ENCODE peak calls at places on chromosomes 2 and 18, in five cellular contexts. One of them, this sample, is unnamed.
A peak's percentile ranks its signal among the peaks of the same experiment; 100 is the strongest.

GRCh38 chr2:79511320-79511951 is 1.4 kb upstream of the CTNNA2 start:
- DNase-seq in Panc1: no peak
- DNase-seq in fibroblast of lung: peak; percentile 52
- DNase-seq in dorsolateral prefrontal cortex: no peak
- DNase-seq in glutamatergic neuron: no peak
- DNase-seq in this sample: peak; percentile 80

GRCh38 chr18:26133652-26134051 is at the start of gene PSMA8:
- DNase-seq in glutamatergic neuron: no peak
- DNase-seq in fibroblast of lung: no peak
- DNase-seq in dorsolateral prefrontal cortex: no peak
- DNase-seq in Panc1: no peak
- DNase-seq in this sample: no peak

GRCh38 chr2:132668189-132668833 is 1.7 kb downstream of the LYPD1 start:
- DNase-seq in fibroblast of lung: no peak
- DNase-seq in Panc1: no peak
- DNase-seq in glutamatergic neuron: peak; percentile 83
- DNase-seq in dorsolateral prefrontal cortex: no peak
- DNase-seq in this sample: no peak

GRCh38 chr2:196068271-196069209 is at the start of gene DNAH7:
- DNase-seq in fibroblast of lung: peak; percentile 90
- DNase-seq in Panc1: peak; percentile 65
- DNase-seq in dorsolateral prefrontal cortex: peak; percentile 82
- DNase-seq in glutamatergic neuron: peak; percentile 91
- DNase-seq in this sample: peak; percentile 59

GRCh38 chr2:84717302-84717701 is 163.6 kb downstream of the TRABD2A start:
- DNase-seq in Panc1: no peak
- DNase-seq in dorsolateral prefrontal cortex: no peak
- DNase-seq in glutamatergic neuron: no peak
- DNase-seq in fibroblast of lung: no peak
- DNase-seq in this sample: no peak

GRCh38 chr2:118604831-118605230 is 242.6 kb downstream of the EN1 start:
- DNase-seq in dorsolateral prefrontal cortex: no peak
- DNase-seq in Panc1: no peak
- DNase-seq in fibroblast of lung: no peak
- DNase-seq in glutamatergic neuron: no peak
- DNase-seq in this sample: no peak

GRCh38 chr2:67378555-67378954 is 18.6 kb upstream of the ETAA1 start:
- DNase-seq in glutamatergic neuron: no peak
- DNase-seq in Panc1: no peak
- DNase-seq in fibroblast of lung: no peak
- DNase-seq in dorsolateral prefrontal cortex: no peak
- DNase-seq in this sample: no peak

GRCh38 chr2:18605115-18605514 is 15.7 kb upstream of the NT5C1B start:
- DNase-seq in glutamatergic neuron: no peak
- DNase-seq in fibroblast of lung: no peak
- DNase-seq in dorsolateral prefrontal cortex: no peak
- DNase-seq in Panc1: no peak
- DNase-seq in this sample: no peak

GRCh38 chr2:121172456-121172855 is 112.5 kb downstream of the TFCP2L1 start:
- DNase-seq in Panc1: no peak
- DNase-seq in glutamatergic neuron: no peak
- DNase-seq in dorsolateral prefrontal cortex: no peak
- DNase-seq in fibroblast of lung: no peak
- DNase-seq in this sample: no peak

GRCh38 chr2:149082781-149083180 is 44.3 kb downstream of the LYPD6B start:
- DNase-seq in glutamatergic neuron: no peak
- DNase-seq in Panc1: no peak
- DNase-seq in dorsolateral prefrontal cortex: no peak
- DNase-seq in fibroblast of lung: no peak
- DNase-seq in this sample: no peak

GRCh38 chr2:197613509-197613987 is 61.8 kb downstream of the RFTN2 start:
- DNase-seq in fibroblast of lung: peak; percentile 92
- DNase-seq in dorsolateral prefrontal cortex: no peak
- DNase-seq in glutamatergic neuron: no peak
- DNase-seq in Panc1: no peak
- DNase-seq in this sample: no peak

GRCh38 chr2:235229236-235229635 is 264.6 kb upstream of the AGAP1 start:
- DNase-seq in Panc1: no peak
- DNase-seq in glutamatergic neuron: no peak
- DNase-seq in dorsolateral prefrontal cortex: no peak
- DNase-seq in fibroblast of lung: no peak
- DNase-seq in this sample: no peak

GRCh38 chr18:9055185-9055584 is 47.3 kb upstream of the NDUFV2 start:
- DNase-seq in dorsolateral prefrontal cortex: no peak
- DNase-seq in fibroblast of lung: peak; percentile 85
- DNase-seq in Panc1: peak; percentile 22
- DNase-seq in glutamatergic neuron: no peak
- DNase-seq in this sample: peak; percentile 89

GRCh38 chr2:105769504-105769903 is 24.8 kb downstream of the NCK2 start:
- DNase-seq in Panc1: no peak
- DNase-seq in fibroblast of lung: no peak
- DNase-seq in dorsolateral prefrontal cortex: no peak
- DNase-seq in glutamatergic neuron: peak; percentile 58
- DNase-seq in this sample: no peak
- TF ChIP-seq CTCF in Panc1: no peak
- TF ChIP-seq CTCF in fibroblast of lung: peak; percentile 10
- TF ChIP-seq CTCF in dorsolateral prefrontal cortex: no peak
- TF ChIP-seq CTCF in glutamatergic neuron: peak; percentile 51
- TF ChIP-seq CTCF in this sample: peak; percentile 11

DNA sequence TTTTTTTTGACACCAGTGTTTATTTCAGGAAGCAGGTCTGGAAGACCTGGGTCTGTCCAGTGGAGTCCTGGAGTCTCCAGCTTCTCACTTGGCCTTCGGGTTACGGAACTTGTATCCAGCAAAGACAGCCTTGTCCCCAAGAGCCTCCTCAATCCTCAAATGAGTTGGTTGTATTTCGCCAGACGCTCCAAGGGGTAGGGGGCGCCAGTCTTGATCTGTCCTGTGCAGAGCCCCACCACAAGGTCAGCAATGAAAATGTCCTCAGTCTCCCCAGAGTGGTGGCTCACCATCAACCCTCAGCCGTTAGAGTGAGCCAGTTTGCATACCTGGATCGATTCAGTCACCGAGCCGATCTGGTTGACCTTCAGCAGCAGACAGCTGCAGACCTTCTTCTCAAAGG is 21.9 kb downstream of the ASXL2 start:
- DNase-seq in Panc1: no peak
- DNase-seq in dorsolateral prefrontal cortex: no peak
- DNase-seq in fibroblast of lung: no peak
- DNase-seq in glutamatergic neuron: no peak
- DNase-seq in this sample: no peak
- TF ChIP-seq CTCF in Panc1: no peak
- TF ChIP-seq CTCF in dorsolateral prefrontal cortex: no peak
- TF ChIP-seq CTCF in fibroblast of lung: no peak
- TF ChIP-seq CTCF in glutamatergic neuron: no peak
- TF ChIP-seq CTCF in this sample: no peak

GRCh38 chr2:228681426-228681825 is 499.9 kb upstream of the SPHKAP start:
- DNase-seq in fibroblast of lung: peak; percentile 79
- DNase-seq in Panc1: no peak
- DNase-seq in dorsolateral prefrontal cortex: no peak
- DNase-seq in glutamatergic neuron: no peak
- DNase-seq in this sample: peak; percentile 53
- TF ChIP-seq CTCF in fibroblast of lung: peak; percentile 51
- TF ChIP-seq CTCF in Panc1: peak; percentile 53
- TF ChIP-seq CTCF in dorsolateral prefrontal cortex: peak; percentile 50
- TF ChIP-seq CTCF in glutamatergic neuron: peak; percentile 70
- TF ChIP-seq CTCF in this sample: peak; percentile 53

DNA sequence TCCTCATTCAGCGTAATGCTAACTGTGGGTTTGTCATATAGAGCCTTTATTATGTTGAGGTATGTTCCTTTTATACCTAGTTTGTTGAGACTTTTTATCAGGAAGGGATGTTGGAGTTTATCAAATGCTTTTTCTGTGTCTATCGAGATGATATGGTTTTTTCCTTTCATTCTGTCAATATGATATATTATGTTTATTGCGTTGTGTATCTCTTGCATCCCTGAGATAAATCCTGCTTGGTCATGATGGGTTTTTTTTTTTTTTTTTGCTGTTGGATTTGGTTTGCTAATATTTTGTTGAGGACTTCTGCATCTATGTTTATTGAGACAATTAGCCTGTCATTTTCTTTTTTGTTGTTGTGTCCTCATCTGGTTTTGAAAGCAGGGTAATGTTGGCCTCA is 120.3 kb downstream of the XRCC5 start:
- DNase-seq in fibroblast of lung: no peak
- DNase-seq in dorsolateral prefrontal cortex: no peak
- DNase-seq in glutamatergic neuron: no peak
- DNase-seq in Panc1: no peak
- DNase-seq in this sample: no peak
- TF ChIP-seq CTCF in fibroblast of lung: no peak
- TF ChIP-seq CTCF in dorsolateral prefrontal cortex: no peak
- TF ChIP-seq CTCF in glutamatergic neuron: no peak
- TF ChIP-seq CTCF in Panc1: no peak
- TF ChIP-seq CTCF in this sample: no peak

GRCh38 chr2:26345554-26346453 is at the start of gene SELENOI:
- DNase-seq in Panc1: peak; percentile 98
- DNase-seq in fibroblast of lung: peak; percentile 99
- DNase-seq in glutamatergic neuron: peak; percentile 99
- DNase-seq in dorsolateral prefrontal cortex: peak; percentile 97
- DNase-seq in this sample: peak; percentile 98
- TF ChIP-seq CTCF in Panc1: no peak
- TF ChIP-seq CTCF in fibroblast of lung: no peak
- TF ChIP-seq CTCF in glutamatergic neuron: no peak
- TF ChIP-seq CTCF in dorsolateral prefrontal cortex: peak; percentile 23
- TF ChIP-seq CTCF in this sample: no peak

GRCh38 chr2:74119912-74120825 is 27.5 kb downstream of the BOLA3 start:
- DNase-seq in glutamatergic neuron: peak; percentile 91
- DNase-seq in fibroblast of lung: peak; percentile 84
- DNase-seq in dorsolateral prefrontal cortex: peak; percentile 67
- DNase-seq in Panc1: peak; percentile 43
- DNase-seq in this sample: peak; percentile 45

DNA sequence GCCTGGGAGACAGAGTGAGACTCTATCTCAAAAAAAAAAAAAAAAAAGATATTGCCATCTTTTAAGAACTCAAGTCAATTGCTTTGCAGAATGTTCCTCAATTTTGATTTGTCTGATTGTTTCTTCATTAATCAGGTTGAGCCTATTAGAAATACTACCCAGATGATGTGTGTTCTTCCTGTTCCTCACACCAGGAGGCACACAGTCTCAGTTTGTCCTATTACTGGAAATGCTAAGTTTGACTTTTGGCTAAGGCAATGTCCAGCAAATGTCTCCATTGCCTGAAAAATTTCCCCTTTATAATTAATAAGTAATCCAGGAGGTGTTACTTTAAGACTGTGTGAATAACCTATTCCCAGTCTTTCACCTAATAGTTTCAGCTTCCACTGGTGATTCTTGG is 28.4 kb downstream of the BOLA3 start:
- DNase-seq in dorsolateral prefrontal cortex: no peak
- DNase-seq in fibroblast of lung: peak; percentile 25
- DNase-seq in glutamatergic neuron: no peak
- DNase-seq in Panc1: no peak
- DNase-seq in this sample: no peak
- TF ChIP-seq CTCF in dorsolateral prefrontal cortex: no peak
- TF ChIP-seq CTCF in fibroblast of lung: no peak
- TF ChIP-seq CTCF in glutamatergic neuron: no peak
- TF ChIP-seq CTCF in Panc1: no peak
- TF ChIP-seq CTCF in this sample: no peak

GRCh38 chr2:216281316-216281715 is 91.0 kb downstream of the MARCHF4 start:
- DNase-seq in glutamatergic neuron: peak; percentile 19
- DNase-seq in dorsolateral prefrontal cortex: no peak
- DNase-seq in fibroblast of lung: no peak
- DNase-seq in Panc1: no peak
- DNase-seq in this sample: no peak
- TF ChIP-seq CTCF in glutamatergic neuron: no peak
- TF ChIP-seq CTCF in dorsolateral prefrontal cortex: no peak
- TF ChIP-seq CTCF in fibroblast of lung: no peak
- TF ChIP-seq CTCF in Panc1: no peak
- TF ChIP-seq CTCF in this sample: no peak

GRCh38 chr2:21165350-21165749 is 41.6 kb downstream of the TDRD15 start:
- DNase-seq in glutamatergic neuron: no peak
- DNase-seq in dorsolateral prefrontal cortex: no peak
- DNase-seq in fibroblast of lung: peak; percentile 9
- DNase-seq in Panc1: no peak
- DNase-seq in this sample: no peak

GRCh38 chr2:21163213-21163612 is 39.4 kb downstream of the TDRD15 start:
- DNase-seq in dorsolateral prefrontal cortex: no peak
- DNase-seq in glutamatergic neuron: no peak
- DNase-seq in Panc1: no peak
- DNase-seq in fibroblast of lung: no peak
- DNase-seq in this sample: no peak

GRCh38 chr2:21161832-21162614 is 38.3 kb downstream of the TDRD15 start:
- DNase-seq in fibroblast of lung: no peak
- DNase-seq in dorsolateral prefrontal cortex: no peak
- DNase-seq in glutamatergic neuron: no peak
- DNase-seq in Panc1: no peak
- DNase-seq in this sample: no peak

GRCh38 chr2:21161122-21161521 is 37.4 kb downstream of the TDRD15 start:
- DNase-seq in fibroblast of lung: no peak
- DNase-seq in glutamatergic neuron: no peak
- DNase-seq in dorsolateral prefrontal cortex: no peak
- DNase-seq in Panc1: no peak
- DNase-seq in this sample: no peak

DNA sequence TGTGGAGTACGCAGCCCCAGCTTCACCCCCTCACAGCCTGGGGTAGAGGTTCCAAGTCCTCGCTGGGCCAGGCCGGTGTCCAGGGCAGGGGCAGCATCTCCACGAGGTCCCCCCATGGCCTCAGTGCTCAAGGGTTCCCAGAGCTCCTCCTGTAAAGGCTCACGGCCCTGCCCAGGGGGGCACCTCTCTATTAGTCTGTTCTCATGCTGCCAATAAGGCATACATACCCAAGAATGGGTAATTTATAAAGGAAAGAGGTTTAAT is 38.8 kb downstream of the TDRD15 start:
- DNase-seq in Panc1: no peak
- DNase-seq in fibroblast of lung: no peak
- DNase-seq in glutamatergic neuron: no peak
- DNase-seq in dorsolateral prefrontal cortex: no peak
- DNase-seq in this sample: no peak
- TF ChIP-seq CTCF in Panc1: no peak
- TF ChIP-seq CTCF in fibroblast of lung: no peak
- TF ChIP-seq CTCF in glutamatergic neuron: no peak
- TF ChIP-seq CTCF in dorsolateral prefrontal cortex: no peak
- TF ChIP-seq CTCF in this sample: no peak

DNA sequence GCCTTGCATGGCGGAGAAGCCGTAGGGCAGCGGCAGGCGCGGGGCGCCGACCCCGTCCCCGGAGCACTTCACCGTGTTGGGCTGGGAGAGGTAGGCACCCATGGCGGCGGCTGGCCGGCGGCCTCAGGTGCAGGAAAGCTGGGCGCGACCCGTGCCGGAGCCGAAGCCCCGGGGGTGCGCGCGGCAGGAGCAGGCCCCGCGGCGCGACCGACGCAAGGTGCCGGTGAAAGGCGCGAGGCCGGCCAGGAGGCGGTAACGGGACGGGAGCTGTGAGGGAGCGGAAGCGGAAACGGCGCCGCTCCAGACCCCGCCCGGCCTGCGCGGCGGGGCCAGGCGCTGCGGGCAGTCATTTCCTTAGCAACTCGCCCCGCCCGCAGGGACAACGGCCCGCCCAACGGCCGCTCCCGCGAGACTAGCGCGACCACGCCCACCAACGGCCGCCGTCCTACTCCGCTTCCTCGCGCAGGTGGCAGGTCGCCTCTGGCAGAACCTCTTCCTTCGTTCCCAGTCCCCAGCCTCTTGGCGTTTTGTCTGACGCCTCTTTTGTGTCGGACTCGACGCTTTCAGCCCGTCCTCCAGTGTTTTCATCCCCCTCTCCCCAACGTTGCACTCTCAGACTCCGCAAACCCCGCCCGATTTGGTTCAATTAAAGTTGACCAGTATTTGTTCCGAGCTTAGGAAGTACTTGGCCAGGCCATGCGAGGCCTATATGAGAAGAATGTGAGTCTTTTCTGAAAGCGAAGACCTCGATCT is at the start of gene PPM1G:
- DNase-seq in glutamatergic neuron: peak; percentile 98
- DNase-seq in fibroblast of lung: peak; percentile 89
- DNase-seq in dorsolateral prefrontal cortex: peak; percentile 91
- DNase-seq in Panc1: peak; percentile 76
- DNase-seq in this sample: peak; percentile 74
- TF ChIP-seq CTCF in glutamatergic neuron: no peak
- TF ChIP-seq CTCF in fibroblast of lung: no peak
- TF ChIP-seq CTCF in dorsolateral prefrontal cortex: peak; percentile 45
- TF ChIP-seq CTCF in Panc1: no peak
- TF ChIP-seq CTCF in this sample: no peak

This sample was measured in astrocyte of the cerebellum.